ENCODE peak calls at places on chromosome 13, in ten cellular contexts. U is left ventricle myocardium inferior; B is T-helper 2 cell; L is A549; W is activated naive CD8-positive, alpha-beta T cell treated with anti-CD3 and anti-CD28 coated beads for 36 hours; I is nephron progenitor cell; P is AG04450; V is fibroblast of gingiva; A is AG04449; K is HT1080. Z is an unnamed sample.

GRCh38 chr13:31172535-31172934 is 10.8 kb upstream of the HSPH1 start:
- DNase-seq in A (peak; percentile 50), W (no peak), L (peak; percentile 27), P (peak; percentile 49), K (peak; percentile 90), V (peak; percentile 79), U (no peak), B (no peak), I (no peak), Z (peak; percentile 69)

GRCh38 chr13:111202745-111203144 is 87.6 kb downstream of the ARHGEF7 start:
- DNase-seq in P (no peak), B (peak; percentile 57), U (no peak), L (peak; percentile 13), A (peak; percentile 80), W (no peak), I (no peak), K (peak; percentile 65), V (peak; percentile 62), Z (peak; percentile 84)

GRCh38 chr13:75637101-75637774 is 1.1 kb downstream of the LMO7 start:
- DNase-seq in W (no peak), K (peak; percentile 28), I (no peak), P (no peak), L (no peak), U (no peak), V (no peak), A (no peak), B (no peak), Z (no peak)

GRCh38 chr13:112725346-112726017 is 35.6 kb downstream of the ATP11A start:
- DNase-seq in V (no peak), I (no peak), B (peak; percentile 18), W (no peak), L (no peak), P (no peak), A (no peak), K (peak; percentile 72), U (no peak), Z (peak; percentile 39)

GRCh38 chr13:44653261-44653660 is 77.1 kb upstream of the TSC22D1 start:
- DNase-seq in B (no peak), I (no peak), U (no peak), L (no peak), W (no peak), P (no peak), V (no peak), K (no peak), A (no peak), Z (no peak)

GRCh38 chr13:28659611-28659970 is 661 bp downstream of the POMP start:
- DNase-seq in A (no peak), P (no peak), I (no peak), K (peak; percentile 47), L (no peak), V (peak; percentile 43), B (peak; percentile 80), W (no peak), U (no peak), Z (no peak)

GRCh38 chr13:73684750-73685149 is 449.5 kb downstream of the KLF12 start:
- DNase-seq in K (no peak), P (no peak), B (no peak), I (no peak), A (no peak), W (no peak), L (no peak), U (no peak), V (no peak), Z (no peak)

GRCh38 chr13:50203256-50204083 is 188.2 kb downstream of the KCNRG start:
- DNase-seq in A (no peak), L (no peak), B (no peak), K (no peak), W (no peak), P (no peak), I (no peak), V (no peak), U (no peak), Z (no peak)

GRCh38 chr13:93875527-93875926 is 604.0 kb downstream of the DCT start:
- DNase-seq in U (no peak), V (peak; percentile 22), A (no peak), B (no peak), P (peak; percentile 21), L (no peak), I (no peak), K (peak; percentile 8), W (no peak), Z (peak; percentile 58)

GRCh38 chr13:70568571-70568970 is 460.3 kb upstream of the KLHL1 start:
- DNase-seq in B (peak; percentile 33), W (no peak), L (peak; percentile 1), U (no peak), P (no peak), K (peak; percentile 41), I (peak; percentile 15), V (peak; percentile 2), A (no peak), Z (peak; percentile 11)

Z was measured in skeletal muscle cell.